ENCODE peak calls at places on chromosomes 2 and 18, in seven cellular contexts. H is mammary epithelial cell; X is CD8-positive, alpha-beta memory T cell; B is right cardiac atrium; D is pancreas; N is A549; C is HCT116. T is an unnamed sample. For H3K9me3, the result is how much of the 10 kb centered on the place peaks cover.

GRCh38 chr18:27136208-27136535 is 48.9 kb downstream of the CHST9 start:
- DNase-seq in X (no peak), B (no peak), H (peak), C (no peak), N (peak), D (no peak), T (no peak)

GRCh38 chr2:66534461-66534860 is 99.5 kb downstream of the MEIS1 start:
- DNase-seq in X (no peak), B (no peak), C (no peak), H (no peak), N (no peak), D (no peak), T (no peak)

GRCh38 chr2:74740395-74741075 is 86.5 kb downstream of the SEMA4F start:
- DNase-seq in C (peak), B (peak), X (no peak), N (peak), D (no peak), H (peak), T (peak)

GRCh38 chr2:68274022-68274421 is 21.7 kb upstream of the PPP3R1 start:
- DNase-seq in B (no peak), H (no peak), N (no peak), X (no peak), D (no peak), C (no peak), T (no peak)

GRCh38 chr2:81087646-81088045 is 783.1 kb upstream of the LRRTM1 start:
- DNase-seq in H (no peak), X (no peak), D (no peak), B (no peak), N (no peak), C (no peak), T (no peak)

GRCh38 chr2:69272803-69273471 is 114.1 kb downstream of the GFPT1 start:
- DNase-seq in C (no peak), X (no peak), D (no peak), B (no peak), H (no peak), N (no peak), T (no peak)

GRCh38 chr2:55771612-55772011 is 78.0 kb upstream of the PNPT1 start:
- DNase-seq in H (peak), B (no peak), C (peak), N (peak), D (no peak), X (no peak), T (no peak)

GRCh38 chr2:149134335-149134923 is 95.9 kb downstream of the LYPD6B start:
- DNase-seq in C (no peak), N (no peak), H (no peak), B (no peak), D (no peak), X (no peak), T (no peak)

GRCh38 chr18:70499218-70499691 is 210.4 kb downstream of the SOCS6 start:
- DNase-seq in X (peak), B (peak), N (no peak), C (no peak), H (no peak), D (no peak), T (peak)

GRCh38 chr2:28292491-28292890 is 100.2 kb upstream of the FOSL2 start:
- DNase-seq in D (no peak), N (no peak), H (no peak), X (no peak), C (no peak), B (no peak), T (no peak)

GRCh38 chr2:189836644-189837043 is 52.4 kb downstream of the PMS1 start:
- DNase-seq in H (no peak), D (no peak), N (peak), X (no peak), B (no peak), C (no peak), T (no peak)

GRCh38 chr2:80028584-80028983 is 276.0 kb downstream of the LRRTM1 start:
- DNase-seq in N (no peak), C (no peak), H (no peak), X (no peak), D (no peak), B (no peak), T (peak)

GRCh38 chr18:62399781-62400308 is 74.7 kb downstream of the TNFRSF11A start:
- DNase-seq in B (no peak), H (peak), N (peak), C (no peak), X (no peak), D (no peak), T (no peak)

GRCh38 chr18:9627642-9628041 is 13.3 kb upstream of the PPP4R1 start:
- DNase-seq in B (no peak), C (no peak), N (no peak), D (no peak), H (peak), X (no peak), T (no peak)

GRCh38 chr2:227230151-227230550 is 65.7 kb downstream of the COL4A3 start:
- DNase-seq in N (no peak), H (no peak), B (no peak), D (no peak), X (no peak), C (no peak), T (no peak)

GRCh38 chr2:112151701-112152440 is 13.7 kb downstream of the FBLN7 start:
- DNase-seq in X (no peak), D (no peak), N (no peak), C (no peak), H (no peak), B (no peak), T (no peak)

GRCh38 chr2:128312411-128312810 is 6.3 kb downstream of the HS6ST1 start:
- DNase-seq in N (no peak), B (no peak), D (no peak), X (no peak), C (no peak), H (no peak), T (no peak)

GRCh38 chr18:52499646-52500045 is 159.6 kb downstream of the DCC start:
- DNase-seq in C (no peak), B (no peak), H (no peak), X (no peak), N (peak), D (no peak), T (no peak)

GRCh38 chr2:241068136-241068941 is 33.7 kb downstream of the MTERF4 start:
- DNase-seq in H (no peak), D (no peak), B (no peak), X (no peak), C (no peak), N (no peak), T (no peak)

GRCh38 chr2:112803691-112804521 is 19.6 kb upstream of the IL1A start:
- DNase-seq in D (no peak), C (no peak), B (no peak), N (peak), X (no peak), H (peak), T (no peak)

GRCh38 chr2:187150667-187151066 is 297.4 kb downstream of the CALCRL start:
- DNase-seq in B (no peak), H (no peak), D (no peak), N (no peak), X (no peak), C (no peak), T (no peak)

GRCh38 chr18:22311301-22311700 is 106.4 kb downstream of the CTAGE1 start:
- DNase-seq in C (no peak), X (no peak), N (no peak), H (no peak), D (no peak), B (no peak), T (no peak)

GRCh38 chr2:144330951-144331651 is 188.8 kb downstream of the ZEB2 start:
- DNase-seq in D (no peak), H (peak), C (no peak), N (no peak), X (no peak), B (no peak), T (no peak)

GRCh38 chr2:162731917-162732804 is 106.4 kb downstream of the KCNH7 start:
- DNase-seq in D (no peak), C (no peak), H (no peak), X (no peak), B (no peak), N (no peak), T (no peak)

GRCh38 chr18:519019-519879 is 18.7 kb upstream of the COLEC12 start:
- DNase-seq in C (no peak), N (no peak), B (peak), X (no peak), H (no peak), D (peak), T (no peak)

GRCh38 chr2:56197816-56198215 is 14.0 kb downstream of the CCDC85A start:
- DNase-seq in C (no peak), H (no peak), B (no peak), D (no peak), N (no peak), X (no peak), T (no peak)

GRCh38 chr2:740446-741293 is 63.5 kb upstream of the TMEM18 start:
- DNase-seq in B (peak), D (peak), X (no peak), H (peak), C (peak), N (peak), T (peak)

GRCh38 chr2:147945660-147946059 is 74.9 kb downstream of the ORC4 start:
- DNase-seq in D (no peak), X (no peak), N (no peak), H (no peak), C (no peak), B (no peak), T (no peak)

GRCh38 chr2:128664499-128664971 is 345.9 kb upstream of the HS6ST1 start:
- DNase-seq in X (no peak), C (no peak), H (no peak), B (no peak), N (no peak), D (no peak), T (no peak)

GRCh38 chr18:10543277-10543676 is 17.4 kb downstream of the NAPG start:
- DNase-seq in C (no peak), D (no peak), H (no peak), N (no peak), B (no peak), X (no peak), T (no peak)

GRCh38 chr18:62128157-62128556 is 58.7 kb downstream of the PIGN start:
- DNase-seq in N (no peak), B (no peak), D (no peak), X (no peak), H (peak), C (no peak), T (no peak)

GRCh38 chr2:80351229-80351628 is 46.7 kb upstream of the LRRTM1 start:
- DNase-seq in X (no peak), C (no peak), N (no peak), D (no peak), H (no peak), B (no peak), T (no peak)

GRCh38 chr18:40313030-40313642 is 1641.9 kb upstream of the PIK3C3 start:
- DNase-seq in D (no peak), X (no peak), B (no peak), C (no peak), H (peak), N (no peak), T (no peak)

GRCh38 chr2:157173740-157174184 is 83.7 kb upstream of the GALNT5 start:
- DNase-seq in B (no peak), X (no peak), H (peak), D (no peak), N (peak), C (no peak), T (no peak)

GRCh38 chr2:238369516-238370481 is 49.5 kb downstream of the TRAF3IP1 start:
- DNase-seq in C (no peak), B (no peak), X (no peak), N (no peak), D (no peak), H (no peak), T (no peak)

GRCh38 chr2:9548506-9548905 is 7.1 kb downstream of the ADAM17 start:
- DNase-seq in D (no peak), B (no peak), H (peak), N (no peak), X (no peak), C (no peak), T (no peak)

GRCh38 chr2:161138429-161138828 is 21.8 kb upstream of the TANK start:
- DNase-seq in D (no peak), H (no peak), N (no peak), C (no peak), X (no peak), B (no peak), T (no peak)

GRCh38 chr2:161134547-161135518 is 25.4 kb upstream of the TANK start:
- DNase-seq in X (no peak), H (no peak), D (peak), C (peak), N (peak), B (peak), T (no peak)

GRCh38 chr2:161133366-161133765 is 26.9 kb upstream of the TANK start:
- DNase-seq in B (no peak), X (no peak), H (no peak), C (no peak), D (no peak), N (no peak), T (no peak)

GRCh38 chr2:161136696-161137324 is 23.4 kb upstream of the TANK start:
- DNase-seq in H (peak), B (no peak), D (no peak), N (peak), X (peak), C (peak), T (no peak)

DNA sequence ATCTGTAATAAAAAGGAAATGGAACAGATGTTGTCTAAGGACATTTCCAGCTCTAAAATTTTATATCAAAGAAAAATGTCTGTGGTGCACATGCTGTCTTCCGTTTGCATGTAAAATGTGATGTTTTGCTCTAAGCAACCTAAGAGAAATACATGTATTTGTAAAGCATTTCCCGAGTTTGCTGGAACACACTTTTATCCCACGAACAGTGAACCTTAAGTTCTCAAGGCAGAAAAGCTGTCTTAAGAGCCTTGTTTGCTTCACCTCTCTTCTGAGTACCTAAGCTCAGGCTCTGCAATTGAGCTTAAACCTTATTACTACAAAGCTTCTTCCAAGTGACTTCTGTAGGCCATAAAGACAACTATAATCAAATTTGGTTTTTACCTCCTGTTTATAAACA is 24.0 kb upstream of the TANK start:
- DNase-seq in N (peak), C (no peak), H (no peak), D (no peak), B (no peak), X (no peak), T (no peak)
- H3K4me3 ChIP-seq in N (peak), C (peak), H (no peak), D (no peak), B (no peak), X (peak), T (no peak)

GRCh38 chr2:119794237-119794636 is 34.5 kb downstream of the PTPN4 start:
- DNase-seq in X (no peak), D (no peak), N (no peak), B (no peak), H (no peak), C (no peak), T (no peak)
- H3K9me3 ChIP-seq in X (under half), D (under half), N (under half), B (under half), H (under half), C (under half), T (under half)

DNA sequence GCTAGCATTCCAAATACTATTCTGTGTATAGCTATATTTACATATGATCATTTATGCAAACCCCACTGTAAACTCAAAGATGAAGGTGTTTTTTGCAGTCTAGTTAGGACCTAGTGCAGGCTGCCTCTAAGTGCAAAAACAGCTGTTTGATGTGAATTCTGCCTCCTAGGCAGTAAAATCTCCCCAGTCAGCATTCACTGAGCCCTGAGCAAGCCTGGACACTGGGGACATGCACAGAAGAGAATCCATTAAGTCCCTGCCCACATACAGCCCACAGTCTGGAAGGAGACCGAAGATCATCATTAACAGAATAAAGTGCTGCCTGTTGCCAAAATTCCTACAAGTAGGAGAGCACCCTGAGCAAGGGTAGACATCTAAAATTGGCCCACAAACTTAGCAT is 14.4 kb upstream of the BIN1 start:
- DNase-seq in H (no peak), D (no peak), C (no peak), N (no peak), B (no peak), X (no peak), T (no peak)
- H3K4me3 ChIP-seq in H (no peak), D (no peak), C (no peak), N (no peak), B (no peak), X (no peak), T (no peak)

GRCh38 chr18:45708831-45709230 is 15.2 kb upstream of the SLC14A1 start:
- DNase-seq in C (no peak), N (no peak), D (no peak), H (no peak), B (no peak), X (no peak), T (no peak)
- H3K9me3 ChIP-seq in C (under half), N (under half), D (under half), H (under half), B (under half), X (under half), T (under half)

GRCh38 chr2:88172882-88173281 is 2.7 kb downstream of the THNSL2 start:
- DNase-seq in B (no peak), X (no peak), D (no peak), C (no peak), H (no peak), N (no peak), T (no peak)

GRCh38 chr2:88165604-88166003 is 4.5 kb upstream of the THNSL2 start:
- DNase-seq in X (no peak), C (no peak), N (no peak), B (no peak), H (no peak), D (no peak), T (no peak)

GRCh38 chr2:88171966-88172365 is 1.8 kb downstream of the THNSL2 start:
- DNase-seq in X (no peak), B (no peak), D (no peak), C (no peak), N (no peak), H (no peak), T (no peak)

GRCh38 chr2:88167740-88168139 is 2.4 kb upstream of the THNSL2 start:
- DNase-seq in B (no peak), N (no peak), H (no peak), X (no peak), C (no peak), D (no peak), T (no peak)

GRCh38 chr2:88170472-88170892 is 336 bp downstream of the THNSL2 start:
- DNase-seq in B (peak), D (no peak), N (no peak), H (no peak), X (no peak), C (no peak), T (no peak)
- H3K4me3 ChIP-seq in B (peak), D (peak), N (peak), H (peak), X (peak), C (no peak), T (peak)

T was measured in BE2C.